ENCODE peak calls at places on chromosomes 16 and 17, in six cellular contexts. N, U, B, T, H and A are unnamed samples.

GRCh38 chr16:9047689-9048301 is 43.6 kb upstream of the HAPSTR1 start:
- DNase-seq in B (peak), T (peak), N (peak), U (peak), H (peak), A (peak)

GRCh38 chr16:46873201-46873600 is 11.0 kb upstream of the GPT2 start:
- DNase-seq in H (no peak), T (no peak), N (no peak), B (no peak), U (no peak), A (no peak)

GRCh38 chr16:2008631-2009301 is 855 bp downstream of the ZNF598 start:
- DNase-seq in N (no peak), H (peak), T (no peak), B (peak), U (peak), A (no peak)

GRCh38 chr16:52318259-52319008 is 228.5 kb downstream of the TOX3 start:
- DNase-seq in B (no peak), T (no peak), H (no peak), N (no peak), U (no peak), A (no peak)

GRCh38 chr16:1330260-1330914 is 3.1 kb upstream of the BAIAP3 start:
- DNase-seq in T (no peak), B (no peak), H (peak), N (no peak), U (no peak), A (no peak)

GRCh38 chr16:58306327-58306726 is 11.5 kb upstream of the PRSS54 start:
- DNase-seq in H (peak), T (no peak), N (no peak), U (peak), B (no peak), A (no peak)

GRCh38 chr17:60557805-60558204 is 31.8 kb upstream of the APPBP2 start:
- DNase-seq in H (peak), B (no peak), N (no peak), U (no peak), T (no peak), A (no peak)

GRCh38 chr16:35134471-35134870 is 1675.1 kb downstream of the TP53TG3F start:
- DNase-seq in U (no peak), N (no peak), H (no peak), T (no peak), B (no peak), A (no peak)

GRCh38 chr16:9847146-9847545 is 335.1 kb downstream of the GRIN2A start:
- DNase-seq in T (no peak), B (no peak), N (no peak), H (no peak), U (no peak), A (no peak)

GRCh38 chr17:41391535-41391934 is 5.9 kb downstream of the KRT31 start:
- DNase-seq in U (no peak), T (no peak), N (no peak), H (no peak), B (no peak), A (no peak)

GRCh38 chr16:27690604-27691003 is 140.7 kb downstream of the KATNIP start:
- DNase-seq in H (peak), U (peak), T (no peak), N (no peak), B (peak), A (peak)

GRCh38 chr16:668519-669171 is 713 bp downstream of the RHOT2 start:
- DNase-seq in B (no peak), H (no peak), U (no peak), T (no peak), N (no peak), A (no peak)

GRCh38 chr17:2700491-2701141 is 10.9 kb downstream of the CLUH start:
- DNase-seq in B (no peak), N (no peak), U (no peak), H (no peak), T (no peak), A (no peak)

GRCh38 chr17:76872221-76872873 is 4.1 kb downstream of the MGAT5B start:
- DNase-seq in H (no peak), N (peak), T (no peak), U (peak), B (no peak), A (no peak)

GRCh38 chr17:47604268-47604927 is 45.3 kb upstream of the KPNB1 start:
- DNase-seq in B (no peak), U (peak), T (no peak), H (no peak), N (no peak), A (no peak)

GRCh38 chr17:17134952-17135340 is 71.2 kb downstream of the PLD6 start:
- DNase-seq in B (no peak), N (no peak), T (no peak), H (no peak), U (no peak), A (no peak)

GRCh38 chr17:10144976-10145375 is 53.4 kb downstream of the GAS7 start:
- DNase-seq in B (no peak), T (no peak), N (no peak), U (no peak), H (no peak), A (no peak)

GRCh38 chr17:39916918-39917317 is 1.5 kb downstream of the GSDMB start:
- DNase-seq in B (peak), H (peak), U (peak), N (no peak), T (no peak), A (peak)

GRCh38 chr17:65099941-65100315 is 37.2 kb upstream of the RGS9 start:
- DNase-seq in T (peak), N (peak), U (peak), H (peak), B (no peak), A (no peak)

GRCh38 chr17:72886622-72887021 is 205.9 kb downstream of the SLC39A11 start:
- DNase-seq in N (no peak), U (no peak), T (no peak), B (no peak), H (no peak), A (no peak)

GRCh38 chr17:49436174-49436573 is 21.5 kb upstream of the PHB1 start:
- DNase-seq in T (no peak), H (no peak), N (no peak), U (no peak), B (no peak), A (no peak)

GRCh38 chr17:77667478-77667877 is 291.0 kb upstream of the TNRC6C start:
- DNase-seq in N (no peak), H (no peak), U (no peak), B (no peak), T (no peak), A (no peak)

GRCh38 chr17:76585649-76586593 is at the start of gene ST6GALNAC2:
- DNase-seq in T (no peak), H (peak), B (peak), N (peak), U (no peak), A (peak)

GRCh38 chr17:19501219-19501618 is 32.4 kb upstream of the SLC47A1 start:
- DNase-seq in N (no peak), H (no peak), U (no peak), T (no peak), B (no peak), A (no peak)

GRCh38 chr16:70638814-70639792 is 7.3 kb upstream of the IL34 start:
- DNase-seq in H (peak), N (no peak), B (no peak), T (no peak), U (peak), A (no peak)

GRCh38 chr17:34312080-34312479 is 7.2 kb upstream of the CCL8 start:
- DNase-seq in B (no peak), U (peak), H (no peak), N (no peak), T (no peak), A (no peak)

GRCh38 chr17:67168485-67168884 is 76.5 kb downstream of the HELZ start:
- DNase-seq in N (no peak), T (no peak), B (no peak), H (no peak), U (no peak), A (no peak)

GRCh38 chr17:58991718-58992331 is 114.9 kb downstream of the TRIM37 start:
- DNase-seq in T (peak), H (peak), U (peak), N (no peak), B (no peak), A (no peak)

GRCh38 chr17:704111-704864 is 10.4 kb downstream of the VPS53 start:
- DNase-seq in N (no peak), B (no peak), U (no peak), T (no peak), H (no peak), A (no peak)

GRCh38 chr16:25256821-25257503 is 683 bp downstream of the ZKSCAN2 start:
- DNase-seq in U (peak), N (peak), H (peak), T (no peak), B (peak), A (peak)

GRCh38 chr16:3023415-3023668 is 400 bp downstream of the HCFC1R1 start:
- DNase-seq in T (no peak), N (peak), B (peak), U (peak), H (no peak), A (no peak)

GRCh38 chr16:89164436-89164835 is 7.1 kb upstream of the CDH15 start:
- DNase-seq in N (no peak), T (no peak), B (peak), U (no peak), H (no peak), A (no peak)

GRCh38 chr16:15810949-15811348 is 45.9 kb downstream of the MYH11 start:
- DNase-seq in B (no peak), H (no peak), U (no peak), N (no peak), T (no peak), A (no peak)

GRCh38 chr16:87499189-87499486 is 6.3 kb upstream of the ZCCHC14 start:
- DNase-seq in B (no peak), U (peak), H (no peak), T (no peak), N (no peak), A (no peak)

DNA sequence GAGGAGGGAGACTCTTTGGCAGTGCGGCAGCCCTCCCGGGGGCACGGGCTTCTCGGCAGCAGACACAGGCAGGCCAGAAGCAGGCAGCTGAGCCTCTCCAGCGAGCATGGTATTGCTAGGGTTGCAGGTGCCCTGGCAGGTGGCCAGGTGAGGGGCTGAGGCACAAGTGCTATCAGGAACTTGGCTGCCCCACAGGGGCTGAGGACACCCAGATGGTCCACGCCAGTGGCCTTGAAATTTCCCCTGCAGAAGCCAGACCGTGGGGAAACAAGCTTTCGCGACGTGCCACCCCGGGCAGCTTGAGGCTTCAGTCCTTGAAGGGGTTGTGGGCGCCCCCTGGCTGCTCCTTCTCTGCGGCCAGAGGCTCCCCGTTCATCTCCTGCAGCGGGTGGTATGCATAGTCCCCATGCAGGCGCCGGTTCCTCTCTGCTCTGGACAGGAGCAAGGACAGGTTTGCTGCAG is 8.5 kb downstream of the NAGPA start:
- DNase-seq in N (peak), H (no peak), T (no peak), U (no peak), B (no peak), A (no peak)
- TF ChIP-seq BHLHE40 in N (no peak), H (no peak), T (no peak), U (no peak), B (no peak), A (no peak)

DNA sequence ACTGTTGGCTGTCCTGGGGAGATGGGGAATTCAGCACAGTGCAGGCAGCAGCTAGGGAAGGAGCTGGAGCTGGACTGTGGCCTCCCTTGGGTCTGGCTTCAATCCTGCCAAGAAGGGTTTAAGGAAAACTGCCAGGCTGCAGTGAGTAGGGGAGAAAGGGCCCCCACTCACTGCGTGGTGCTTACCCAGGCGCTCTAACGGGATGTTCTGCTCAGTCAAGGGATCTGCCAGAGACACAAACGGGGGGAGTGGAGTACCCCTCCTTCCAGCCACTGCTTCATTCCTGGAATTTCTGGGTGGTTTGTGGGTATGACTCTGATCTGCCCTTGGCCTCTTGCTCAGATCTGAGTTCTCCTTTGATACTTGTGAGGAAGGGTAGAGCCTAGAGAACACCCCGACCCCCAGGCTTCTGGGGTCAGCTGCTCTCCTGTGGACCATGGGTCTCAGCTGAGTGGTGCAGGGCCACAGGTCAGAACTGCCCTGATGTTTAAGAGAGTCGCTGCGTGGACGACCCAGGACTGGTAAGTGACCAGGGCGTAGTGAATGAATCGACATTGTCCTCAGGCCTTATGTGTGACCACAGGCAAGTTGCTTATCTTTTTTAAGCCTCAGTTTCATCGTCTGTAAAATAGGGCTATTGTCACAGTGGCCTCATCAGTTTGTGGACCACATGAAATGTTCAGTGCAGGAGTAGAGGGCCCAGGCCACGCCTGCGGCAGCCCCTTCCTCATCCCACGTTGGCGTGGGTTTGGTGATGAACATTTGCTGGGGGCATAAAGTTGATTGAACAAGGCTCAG is 9.6 kb downstream of the CRISPLD2 start:
- DNase-seq in H (no peak), T (no peak), N (no peak), B (no peak), U (peak), A (no peak)
- TF ChIP-seq BHLHE40 in H (no peak), T (no peak), N (no peak), B (no peak), U (no peak), A (no peak)

DNA sequence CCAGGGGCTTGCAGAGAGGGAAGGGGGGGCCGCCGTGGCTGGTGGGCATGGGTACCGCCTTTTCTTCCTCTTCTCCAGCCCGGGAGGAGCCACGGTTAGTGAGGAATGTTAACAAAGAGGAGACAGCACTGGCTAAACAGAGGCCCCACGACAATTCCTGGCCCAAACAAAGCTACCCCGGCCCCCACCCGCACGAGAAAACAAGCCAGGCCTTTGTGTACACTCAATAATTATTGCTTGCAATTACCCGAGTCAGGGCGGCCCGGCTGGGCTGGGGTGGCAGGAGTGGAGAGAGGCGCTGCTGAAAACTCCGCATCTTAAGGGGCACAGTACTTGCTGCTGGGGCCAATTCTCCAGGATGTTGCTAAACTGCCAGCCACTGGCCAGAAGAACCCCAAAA is 56.4 kb downstream of the IRX5 start:
- DNase-seq in N (no peak), B (no peak), T (no peak), H (no peak), U (no peak), A (no peak)
- TF ChIP-seq BHLHE40 in N (no peak), B (no peak), T (no peak), H (no peak), U (no peak), A (no peak)

GRCh38 chr16:50400967-50401348 is 32.2 kb upstream of the BRD7 start:
- DNase-seq in B (no peak), N (no peak), H (no peak), T (no peak), U (no peak), A (no peak)

GRCh38 chr16:50400312-50400966 is 31.7 kb upstream of the BRD7 start:
- DNase-seq in U (no peak), B (no peak), H (no peak), T (no peak), N (no peak), A (no peak)

GRCh38 chr16:50402298-50402895 is 33.6 kb upstream of the BRD7 start:
- DNase-seq in U (no peak), H (no peak), T (no peak), B (no peak), N (no peak), A (no peak)

GRCh38 chr16:50401355-50401754 is 32.6 kb upstream of the BRD7 start:
- DNase-seq in T (no peak), U (no peak), H (no peak), N (no peak), B (no peak), A (no peak)

DNA sequence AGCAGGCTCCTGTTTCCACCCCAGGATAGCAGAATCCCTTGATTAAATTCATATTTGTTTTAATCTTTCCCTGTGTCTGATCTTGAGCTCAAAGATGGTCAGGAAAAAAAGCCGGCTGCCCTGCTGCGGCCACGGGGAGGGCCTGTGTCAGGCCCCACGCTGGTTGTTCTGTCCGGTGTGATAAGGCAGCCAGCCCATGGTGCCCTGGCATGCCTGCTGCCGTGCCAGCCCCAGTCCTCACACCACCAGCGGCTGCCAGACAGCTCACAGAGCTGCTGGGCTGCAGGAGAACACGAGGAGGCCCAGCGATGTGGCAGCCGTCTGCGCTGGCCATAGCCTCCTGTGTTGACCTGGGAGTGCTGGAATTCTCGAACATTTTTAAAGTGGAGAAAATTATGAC is 34.7 kb upstream of the BRD7 start:
- DNase-seq in B (no peak), T (no peak), N (no peak), H (no peak), U (no peak), A (no peak)
- TF ChIP-seq BHLHE40 in B (no peak), T (no peak), N (no peak), H (no peak), U (no peak), A (no peak)

GRCh38 chr16:11562411-11562810 is 24.3 kb downstream of the LITAF start:
- DNase-seq in H (no peak), B (no peak), U (no peak), N (no peak), T (no peak), A (no peak)
- TF ChIP-seq BHLHE40 in H (no peak), B (no peak), U (no peak), N (no peak), T (no peak), A (no peak)

GRCh38 chr17:57288034-57288752 is 31.9 kb downstream of the MSI2 start:
- DNase-seq in N (no peak), T (no peak), H (no peak), U (peak), B (no peak), A (no peak)
- TF ChIP-seq BHLHE40 in N (no peak), T (no peak), H (no peak), U (no peak), B (no peak), A (no peak)

GRCh38 chr16:20801278-20801677 is 5.0 kb downstream of the ERI2 start:
- DNase-seq in T (no peak), H (no peak), B (no peak), N (no peak), U (no peak), A (no peak)
- TF ChIP-seq BHLHE40 in T (no peak), H (no peak), B (no peak), N (no peak), U (no peak), A (no peak)

DNA sequence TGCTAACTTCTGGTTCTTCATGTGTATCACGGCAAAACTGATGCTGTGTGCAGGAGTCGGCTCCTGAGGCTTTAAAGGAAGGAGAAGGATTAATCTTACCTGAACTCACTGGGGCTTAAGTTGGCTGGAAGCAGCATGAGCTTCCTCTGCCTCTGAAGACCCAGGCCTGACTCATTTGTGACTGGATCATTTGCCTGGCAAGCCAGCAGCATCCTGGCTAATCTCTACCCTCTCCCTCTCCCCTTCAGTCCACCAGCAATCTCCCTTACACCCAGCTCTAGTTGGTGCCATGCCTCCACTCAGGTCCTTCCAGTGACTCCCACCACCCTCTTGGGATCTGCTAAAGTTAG is 150.3 kb downstream of the IRX3 start:
- DNase-seq in B (no peak), N (no peak), U (peak), H (no peak), T (no peak), A (no peak)
- TF ChIP-seq BHLHE40 in B (no peak), N (no peak), U (no peak), H (no peak), T (no peak), A (no peak)

GRCh38 chr16:6274366-6274765 is 1058.3 kb upstream of the RBFOX1 start:
- DNase-seq in H (no peak), B (no peak), T (no peak), N (no peak), U (no peak), A (no peak)
- TF ChIP-seq BHLHE40 in H (no peak), B (no peak), T (no peak), N (no peak), U (no peak), A (no peak)